ENCODE peak calls at places on chromosomes 3 and 15, in seven cellular contexts. W is HFF-Myc, N is cardiac fibroblast, F is HCT116, E is neural progenitor cell, Y is PC-9, T is HL-60. O is an unnamed sample.

GRCh38 chr15:31480356-31481058 is 153.9 kb downstream of the KLF13 start:
- DNase-seq in W (no peak), N (no peak), F (no peak), E (no peak), Y (no peak), T (no peak), O (no peak)

GRCh38 chr3:31364711-31365110 is 168.0 kb upstream of the STT3B start:
- DNase-seq in W (no peak), N (peak), F (no peak), E (no peak), Y (no peak), T (no peak), O (no peak)

GRCh38 chr15:51234181-51234927 is 104.0 kb downstream of the CYP19A1 start:
- DNase-seq in W (no peak), N (peak), F (no peak), E (peak), Y (no peak), T (no peak), O (no peak)

GRCh38 chr15:78067328-78068241 is 9.9 kb downstream of the TBC1D2B start:
- DNase-seq in W (no peak), N (no peak), F (no peak), E (no peak), Y (peak), T (no peak), O (no peak)

GRCh38 chr3:39267631-39268553 is 11.9 kb downstream of the CX3CR1 start:
- DNase-seq in W (no peak), N (no peak), F (no peak), E (no peak), Y (no peak), T (no peak), O (peak)

GRCh38 chr3:11699083-11699427 is 55.3 kb upstream of the VGLL4 start:
- DNase-seq in W (no peak), N (peak), F (no peak), E (no peak), Y (no peak), T (no peak), O (no peak)

GRCh38 chr15:48856947-48857346 is 21.0 kb upstream of the EID1 start:
- DNase-seq in W (no peak), N (no peak), F (no peak), E (peak), Y (no peak), T (no peak), O (no peak)

GRCh38 chr3:195028877-195029606 is 241.9 kb downstream of the XXYLT1 start:
- DNase-seq in W (no peak), N (no peak), F (no peak), E (no peak), Y (no peak), T (no peak), O (no peak)

GRCh38 chr15:75697523-75698398 is 14.9 kb downstream of the CSPG4 start:
- DNase-seq in W (no peak), N (no peak), F (no peak), E (no peak), Y (no peak), T (no peak), O (no peak)

GRCh38 chr3:103085465-103085864 is 650.6 kb downstream of the ZPLD1 start:
- DNase-seq in W (no peak), N (no peak), F (no peak), E (no peak), Y (no peak), T (no peak), O (peak)

GRCh38 chr15:75371901-75372688 is 3.7 kb upstream of the MAN2C1 start:
- DNase-seq in W (no peak), N (no peak), F (no peak), E (no peak), Y (no peak), T (no peak), O (no peak)

GRCh38 chr15:70478251-70478990 is 284.9 kb downstream of the UACA start:
- DNase-seq in W (no peak), N (no peak), F (no peak), E (no peak), Y (no peak), T (no peak), O (peak)

GRCh38 chr3:14524311-14524711 is 15.8 kb downstream of the GRIP2 start:
- DNase-seq in W (no peak), N (no peak), F (no peak), E (no peak), Y (no peak), T (no peak), O (no peak)

GRCh38 chr15:70799667-70800450 is 36.5 kb upstream of the UACA start:
- DNase-seq in W (no peak), N (peak), F (no peak), E (no peak), Y (peak), T (no peak), O (no peak)

DNA sequence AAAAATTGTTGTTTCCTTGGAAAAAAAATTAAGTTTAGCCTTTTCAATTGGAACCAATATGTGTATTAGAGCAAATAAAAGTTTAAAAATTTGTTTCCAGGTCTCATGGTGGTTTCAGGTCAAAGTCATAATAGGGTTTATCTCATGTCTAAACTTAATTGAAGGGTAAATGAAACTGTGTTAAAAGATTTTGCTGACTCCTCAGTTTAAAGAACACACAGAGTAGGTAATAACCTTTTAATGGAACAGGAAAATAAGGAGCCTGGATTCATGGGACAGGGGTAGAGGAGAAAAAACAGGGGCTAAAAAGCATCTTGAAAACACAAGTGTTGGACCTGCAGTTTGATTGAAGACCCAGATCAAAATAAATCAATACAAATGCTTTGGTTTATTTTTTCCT is 190.6 kb downstream of the MFSD1 start:
- DNase-seq in W (no peak), N (no peak), F (no peak), E (no peak), Y (no peak), T (no peak), O (no peak)
- H3K4me3 ChIP-seq in W (no peak), N (no peak), F (no peak), E (no peak), Y (no peak), T (no peak), O (no peak)

GRCh38 chr15:74038707-74039655 is 43.4 kb downstream of the GOLGA6A start:
- DNase-seq in W (no peak), N (peak), F (no peak), E (no peak), Y (no peak), T (no peak), O (no peak)

GRCh38 chr15:74034206-74034755 is 39.8 kb downstream of the PML start:
- DNase-seq in W (no peak), N (no peak), F (no peak), E (no peak), Y (no peak), T (no peak), O (no peak)

GRCh38 chr15:74037171-74038117 is 42.9 kb downstream of the PML start:
- DNase-seq in W (no peak), N (no peak), F (no peak), E (no peak), Y (no peak), T (no peak), O (no peak)

GRCh38 chr15:74035121-74035829 is 40.8 kb downstream of the PML start:
- DNase-seq in W (no peak), N (no peak), F (no peak), E (no peak), Y (no peak), T (no peak), O (no peak)

GRCh38 chr15:74036271-74037170 is 42.0 kb downstream of the PML start:
- DNase-seq in W (no peak), N (peak), F (peak), E (peak), Y (peak), T (no peak), O (no peak)
- TF ChIP-seq CTCF in W (peak), N (peak), F (peak), E (peak), Y (peak), T (no peak), O (peak)

GRCh38 chr3:108822167-108822897 is at the start of gene TRAT1:
- DNase-seq in W (no peak), N (no peak), F (no peak), E (no peak), Y (no peak), T (no peak), O (peak)
- H3K4me3 ChIP-seq in W (no peak), N (no peak), F (no peak), E (no peak), Y (no peak), T (no peak), O (no peak)

GRCh38 chr3:115120597-115120996 is 26.5 kb downstream of the ZBTB20 start:
- DNase-seq in W (no peak), N (no peak), F (no peak), E (no peak), Y (no peak), T (no peak), O (no peak)
- TF ChIP-seq CTCF in W (no peak), N (no peak), F (no peak), E (no peak), Y (no peak), T (no peak), O (no peak)

GRCh38 chr3:46538803-46539442 is 27.2 kb downstream of the LRRC2 start:
- DNase-seq in W (no peak), N (peak), F (no peak), E (no peak), Y (no peak), T (peak), O (peak)
- H3K4me3 ChIP-seq in W (no peak), N (no peak), F (no peak), E (no peak), Y (no peak), T (no peak), O (peak)

GRCh38 chr3:38115645-38116427 is 21.1 kb downstream of the ACAA1 start:
- DNase-seq in W (no peak), N (no peak), F (no peak), E (no peak), Y (no peak), T (no peak), O (no peak)
- TF ChIP-seq CTCF in W (no peak), N (no peak), F (no peak), E (no peak), Y (no peak), T (no peak), O (no peak)

DNA sequence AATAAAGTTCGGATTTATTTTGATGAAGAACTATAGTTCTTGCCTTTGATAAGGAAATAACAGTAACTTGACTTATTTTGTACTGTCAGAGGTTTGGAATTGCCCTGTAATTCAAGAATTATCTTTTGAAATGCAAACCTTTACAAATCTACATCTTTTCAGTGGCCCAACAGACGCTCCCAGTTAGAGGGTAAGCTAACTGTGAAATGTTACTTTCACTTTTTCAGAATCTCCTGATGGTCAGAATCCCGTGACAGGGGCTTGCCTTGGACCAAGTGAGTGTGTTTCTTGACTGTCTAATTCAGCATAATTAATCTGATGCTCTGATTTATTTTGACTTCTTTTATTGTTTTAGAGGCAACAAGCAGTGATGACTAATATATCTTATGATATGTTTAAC is 262.5 kb downstream of the PLOD2 start:
- DNase-seq in W (no peak), N (peak), F (no peak), E (no peak), Y (no peak), T (no peak), O (no peak)
- H3K4me3 ChIP-seq in W (no peak), N (no peak), F (no peak), E (no peak), Y (peak), T (no peak), O (peak)

GRCh38 chr3:44712455-44713075 is at the start of gene ZNF502:
- DNase-seq in W (peak), N (peak), F (peak), E (peak), Y (peak), T (peak), O (no peak)
- TF ChIP-seq CTCF in W (peak), N (peak), F (no peak), E (peak), Y (peak), T (no peak), O (no peak)

GRCh38 chr15:73752817-73753214 is 335 bp downstream of the INSYN1 start:
- DNase-seq in W (no peak), N (no peak), F (no peak), E (peak), Y (no peak), T (no peak), O (no peak)
- H3K4me3 ChIP-seq in W (peak), N (peak), F (no peak), E (peak), Y (peak), T (no peak), O (no peak)

DNA sequence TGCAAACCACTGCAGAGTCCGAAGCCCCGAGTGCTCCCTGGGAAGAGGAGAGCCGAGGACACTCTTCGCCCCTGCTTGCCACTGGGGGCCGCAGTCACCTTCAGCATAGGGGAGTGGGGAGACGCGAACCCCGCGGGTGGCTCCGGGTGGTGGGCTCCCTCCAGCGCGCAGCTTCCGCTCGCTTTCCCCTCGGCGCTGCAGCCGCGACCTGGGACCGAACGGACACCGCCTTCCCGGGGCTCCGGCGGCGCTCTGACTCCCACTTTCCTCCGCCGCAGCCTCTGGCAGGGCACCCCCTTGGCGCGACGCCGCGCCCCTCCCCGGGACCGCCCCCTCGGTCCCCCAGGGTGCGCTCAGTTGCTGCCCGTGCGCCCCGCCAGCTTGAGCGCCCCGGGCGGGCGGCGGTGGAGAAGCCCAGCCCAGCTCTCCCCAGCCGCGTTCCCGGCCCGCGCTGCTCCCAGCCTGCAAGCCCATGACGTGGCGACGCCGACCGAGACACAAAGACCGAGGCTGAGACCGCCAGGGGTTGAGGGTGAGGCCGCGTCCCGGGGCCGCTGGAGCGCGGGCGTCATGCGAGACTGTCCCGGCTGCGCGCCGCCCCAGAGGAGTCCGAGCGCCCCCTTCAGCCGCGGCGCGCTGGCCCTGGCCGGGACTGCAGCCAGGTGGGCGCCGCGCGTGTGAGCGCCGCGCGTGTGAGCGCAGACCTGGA is at the start of gene MINAR1:
- DNase-seq in W (no peak), N (peak), F (no peak), E (peak), Y (peak), T (no peak), O (no peak)
- TF ChIP-seq CTCF in W (no peak), N (no peak), F (no peak), E (peak), Y (no peak), T (no peak), O (no peak)

O was measured in GM12865.